ENCODE peak calls at places on chromosomes 16 and 17, in five cellular contexts. X, W, D, B and R are unnamed samples.

GRCh38 chr16:82195917-82196494 is 26.0 kb upstream of the MPHOSPH6 start:
- DNase-seq in X (no peak), D (no peak), B (no peak), W (no peak), R (no peak)

GRCh38 chr17:28072935-28073533 is 30.6 kb downstream of the NLK start:
- DNase-seq in W (no peak), B (no peak), X (no peak), D (no peak), R (no peak)

GRCh38 chr16:49649013-49649785 is 206.7 kb downstream of the ZNF423 start:
- DNase-seq in B (no peak), W (no peak), D (no peak), X (no peak), R (no peak)

GRCh38 chr16:30523768-30524574 is 2.4 kb downstream of the ZNF768 start:
- DNase-seq in D (no peak), B (no peak), W (no peak), X (no peak), R (no peak)

GRCh38 chr17:66369830-66370229 is 67.4 kb downstream of the PRKCA start:
- DNase-seq in X (no peak), D (no peak), W (no peak), B (no peak), R (no peak)

GRCh38 chr16:23826528-23827244 is 9.1 kb upstream of the PRKCB start:
- DNase-seq in B (no peak), W (no peak), D (no peak), X (no peak), R (no peak)

GRCh38 chr16:85935957-85936760 is 37.2 kb downstream of the IRF8 start:
- DNase-seq in W (no peak), B (no peak), D (peak; percentile 90), X (no peak), R (no peak)

GRCh38 chr17:41500131-41500911 is 5.1 kb downstream of the KRT13 start:
- DNase-seq in D (no peak), X (no peak), B (no peak), W (peak; percentile 77), R (no peak)

GRCh38 chr17:36931697-36932382 is 5.4 kb upstream of the LHX1 start:
- DNase-seq in D (no peak), X (no peak), W (no peak), B (no peak), R (no peak)

GRCh38 chr16:709651-710499 is 4.3 kb upstream of the FBXL16 start:
- DNase-seq in X (no peak), W (no peak), B (peak; percentile 57), D (no peak), R (no peak)

GRCh38 chr17:77609553-77610517 is 348.7 kb upstream of the TNRC6C start:
- DNase-seq in B (no peak), W (no peak), X (no peak), D (peak; percentile 82), R (no peak)

GRCh38 chr16:85329999-85330693 is 217.9 kb upstream of the CIBAR2 start:
- DNase-seq in D (no peak), B (no peak), W (no peak), X (no peak), R (no peak)

GRCh38 chr16:17277981-17278381 is 192.8 kb downstream of the XYLT1 start:
- DNase-seq in D (no peak), B (peak; percentile 69), W (peak; percentile 24), X (no peak), R (no peak)

GRCh38 chr17:58344047-58344790 is 7.8 kb downstream of the SUPT4H1 start:
- DNase-seq in W (no peak), B (no peak), D (peak; percentile 92), X (no peak), R (no peak)

GRCh38 chr17:74403512-74404137 is 28.3 kb upstream of the GPRC5C start:
- DNase-seq in X (no peak), B (no peak), W (no peak), D (no peak), R (no peak)

GRCh38 chr16:50842589-50842988 is 100.7 kb downstream of the CYLD start:
- DNase-seq in X (no peak), D (no peak), B (no peak), W (no peak), R (no peak)

GRCh38 chr16:57863434-57864160 is 61.3 kb upstream of the KIFC3 start:
- DNase-seq in B (peak; percentile 74), D (no peak), W (peak; percentile 45), X (peak; percentile 68), R (no peak)

GRCh38 chr17:78257810-78258322 is 26.4 kb downstream of the TMEM235 start:
- DNase-seq in W (no peak), B (no peak), X (no peak), D (peak; percentile 91), R (no peak)

GRCh38 chr17:37037590-37038155 is 88.9 kb downstream of the AATF start:
- DNase-seq in B (no peak), W (no peak), X (no peak), D (no peak), R (no peak)

GRCh38 chr16:19804538-19805323 is 79.9 kb downstream of the GPRC5B start:
- DNase-seq in X (peak; percentile 43), B (peak; percentile 91), D (no peak), W (no peak), R (peak; percentile 58)

GRCh38 chr16:50244504-50245416 is 21.6 kb upstream of the ADCY7 start:
- DNase-seq in W (no peak), B (no peak), D (no peak), X (no peak), R (no peak)

GRCh38 chr16:75644240-75645012 is 3.0 kb downstream of the KARS1 start:
- DNase-seq in X (no peak), B (no peak), D (no peak), W (no peak), R (no peak)
- TF ChIP-seq CTCF in X (no peak), B (peak; percentile 26), D (no peak), W (no peak), R (no peak)

GRCh38 chr16:2979669-2980226 is 498 bp downstream of the PKMYT1 start:
- DNase-seq in D (no peak), W (no peak), X (no peak), B (no peak), R (no peak)

GRCh38 chr16:2981899-2982250 is 1.6 kb upstream of the PKMYT1 start:
- DNase-seq in X (no peak), D (no peak), B (no peak), W (no peak), R (no peak)

GRCh38 chr16:2980227-2981176 is at the start of gene PKMYT1:
- DNase-seq in W (peak; percentile 56), B (peak; percentile 94), X (peak; percentile 76), D (peak; percentile 98), R (peak; percentile 87)

GRCh38 chr16:2982402-2982801 is 2.2 kb upstream of the PKMYT1 start:
- DNase-seq in B (no peak), D (no peak), W (no peak), X (no peak), R (no peak)

DNA sequence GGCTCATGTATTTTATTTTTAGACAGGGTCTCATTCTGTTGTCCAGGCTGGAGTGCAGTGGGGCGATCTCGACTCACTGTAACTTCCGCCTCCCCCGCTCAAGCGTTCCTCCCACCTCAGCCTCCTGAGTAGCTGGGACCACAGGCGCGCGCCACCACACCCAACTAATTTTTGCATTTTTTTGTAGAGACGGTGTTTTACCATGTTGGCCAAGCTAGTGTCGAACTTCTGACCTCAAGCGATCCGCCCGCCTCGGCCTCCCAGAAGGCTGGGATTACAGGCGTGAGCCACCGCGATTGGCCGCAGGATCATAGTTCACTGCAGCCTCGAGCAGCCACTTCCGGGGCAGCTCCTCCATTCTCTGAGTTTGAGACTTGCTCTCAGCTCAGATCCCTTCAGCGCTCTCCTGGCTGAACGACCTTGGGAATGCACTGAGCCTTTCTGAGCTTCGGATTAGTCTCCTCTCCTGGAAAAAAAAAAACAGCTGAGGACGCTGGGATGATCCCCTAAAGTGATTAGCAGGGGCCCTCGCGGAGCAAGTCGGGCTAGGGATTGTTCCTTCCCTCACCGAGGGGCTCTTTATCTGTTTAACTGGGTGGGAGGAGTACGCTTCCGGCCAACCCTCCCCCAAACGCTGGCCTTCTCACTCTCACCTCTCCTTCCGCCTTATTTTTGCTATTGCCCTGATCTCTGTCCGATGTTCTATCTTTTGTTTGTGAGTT is 1.1 kb upstream of the PKMYT1 start:
- DNase-seq in B (no peak), D (no peak), W (no peak), X (no peak), R (no peak)
- TF ChIP-seq POLR2A in B (no peak), D (no peak), W (no peak), X (no peak), R (no peak)

GRCh38 chr17:44693609-44694008 is 4.0 kb upstream of the CCDC43 start:
- DNase-seq in D (no peak), X (no peak), W (no peak), B (no peak), R (no peak)
- H3K27ac ChIP-seq in D (no peak overlapping the region), X (no peak overlapping the region), W (no peak overlapping the region), B (no peak overlapping the region), R (no peak overlapping the region)

GRCh38 chr17:30969989-30970680 is 704 bp upstream of the RNF135 start:
- DNase-seq in B (peak; percentile 29), W (no peak), X (no peak), D (no peak), R (no peak)
- TF ChIP-seq CTCF in B (no peak), W (no peak), X (no peak), D (no peak), R (no peak)